ENCODE peak calls at places on chromosomes 7 and 10, in four cellular contexts. H is HEK293T, N is HepG2, G is K562. W is an unnamed sample.

GRCh38 chr7:76063525-76063924 is 15.6 kb downstream of the MDH2 start:
- DNase-seq in H (no peak), N (no peak), G (peak; percentile 65), W (no peak)

GRCh38 chr10:127017406-127018297 is 112.4 kb downstream of the DOCK1 start:
- DNase-seq in H (no peak), N (no peak), G (no peak), W (no peak)

GRCh38 chr10:88366772-88367171 is 216.3 kb downstream of the RNLS start:
- DNase-seq in H (no peak), N (no peak), G (no peak), W (no peak)

GRCh38 chr10:12448729-12449391 is 99.5 kb downstream of the CAMK1D start:
- DNase-seq in H (peak; percentile 25), N (no peak), G (no peak), W (no peak)

GRCh38 chr10:96850825-96851224 is 18.7 kb downstream of the LCOR start:
- DNase-seq in H (no peak), N (no peak), G (no peak), W (no peak)

GRCh38 chr10:103613616-103614015 is 120.1 kb downstream of the NEURL1 start:
- DNase-seq in H (no peak), N (no peak), G (no peak), W (no peak)

GRCh38 chr10:9895981-9896380 is 1121.7 kb upstream of the CELF2 start:
- DNase-seq in H (no peak), N (no peak), G (no peak), W (no peak)

GRCh38 chr10:99520040-99520803 is 12.5 kb upstream of the NKX2-3 start:
- DNase-seq in H (peak; percentile 81), N (no peak), G (no peak), W (no peak)

GRCh38 chr10:33772370-33773331 is 438.2 kb upstream of the NRP1 start:
- DNase-seq in H (no peak), N (no peak), G (no peak), W (no peak)

GRCh38 chr7:46559194-46559576 is 638.1 kb upstream of the IGFBP3 start:
- DNase-seq in H (no peak), N (no peak), G (no peak), W (no peak)

GRCh38 chr10:11351801-11352200 is 259.6 kb downstream of the USP6NL start:
- DNase-seq in H (no peak), N (no peak), G (no peak), W (no peak)

GRCh38 chr10:76411719-76412435 is 980.5 kb downstream of the LRMDA start:
- DNase-seq in H (no peak), N (no peak), G (no peak), W (no peak)

GRCh38 chr10:74024600-74024999 is 26.7 kb downstream of the VCL start:
- DNase-seq in H (no peak), N (no peak), G (no peak), W (no peak)

GRCh38 chr7:150903627-150904026 is 51.3 kb downstream of the AOC1 start:
- DNase-seq in H (no peak), N (no peak), G (peak; percentile 6), W (no peak)

GRCh38 chr10:114914545-114914944 is 23.4 kb upstream of the TRUB1 start:
- DNase-seq in H (no peak), N (no peak), G (no peak), W (no peak)

GRCh38 chr10:103534621-103535498 is 41.4 kb downstream of the NEURL1 start:
- DNase-seq in H (no peak), N (no peak), G (no peak), W (no peak)

GRCh38 chr10:124653811-124654651 is 90.1 kb downstream of the FAM53B start:
- DNase-seq in H (no peak), N (no peak), G (no peak), W (no peak)

GRCh38 chr7:148912758-148913541 is 28.9 kb upstream of the EZH2 start:
- DNase-seq in H (no peak), N (no peak), G (no peak), W (no peak)

GRCh38 chr10:49352323-49352722 is 43.6 kb downstream of the DRGX start:
- DNase-seq in H (no peak), N (no peak), G (no peak), W (no peak)

GRCh38 chr10:47346572-47347302 is 1.4 kb upstream of the RBP3 start:
- DNase-seq in H (no peak), N (no peak), G (no peak), W (no peak)

GRCh38 chr10:86311176-86311575 is 55.4 kb downstream of the GRID1 start:
- DNase-seq in H (no peak), N (no peak), G (peak; percentile 27), W (no peak)

GRCh38 chr10:23174974-23175512 is 17.1 kb upstream of the PTF1A start:
- DNase-seq in H (no peak), N (no peak), G (no peak), W (no peak)

GRCh38 chr7:86653919-86654659 is 10.4 kb downstream of the GRM3 start:
- DNase-seq in H (peak; percentile 14), N (no peak), G (no peak), W (peak; percentile 24)

GRCh38 chr10:89502556-89502955 is 32.8 kb downstream of the SLC16A12 start:
- DNase-seq in H (no peak), N (no peak), G (no peak), W (no peak)

GRCh38 chr7:138388673-138389491 is 71.2 kb upstream of the TRIM24 start:
- DNase-seq in H (no peak), N (peak; percentile 98), G (no peak), W (no peak)

GRCh38 chr10:45420453-45421192 is 46.6 kb downstream of the ALOX5 start:
- DNase-seq in H (no peak), N (no peak), G (peak; percentile 8), W (no peak)

GRCh38 chr7:4845740-4846142 is 16.1 kb downstream of the PAPOLB start:
- DNase-seq in H (no peak), N (no peak), G (peak; percentile 56), W (peak; percentile 79)

GRCh38 chr7:4840097-4840501 is 21.7 kb downstream of the PAPOLB start:
- DNase-seq in H (no peak), N (no peak), G (no peak), W (no peak)

GRCh38 chr7:4841836-4842235 is 20.0 kb downstream of the PAPOLB start:
- DNase-seq in H (no peak), N (no peak), G (no peak), W (no peak)

GRCh38 chr7:4841007-4841784 is 20.6 kb downstream of the PAPOLB start:
- DNase-seq in H (no peak), N (no peak), G (no peak), W (no peak)

GRCh38 chr7:4842302-4843064 is 19.3 kb downstream of the PAPOLB start:
- DNase-seq in H (no peak), N (peak; percentile 65), G (no peak), W (no peak)
- TF ChIP-seq ELF4 in H (no peak), N (no peak), G (no peak), W (no peak)

DNA sequence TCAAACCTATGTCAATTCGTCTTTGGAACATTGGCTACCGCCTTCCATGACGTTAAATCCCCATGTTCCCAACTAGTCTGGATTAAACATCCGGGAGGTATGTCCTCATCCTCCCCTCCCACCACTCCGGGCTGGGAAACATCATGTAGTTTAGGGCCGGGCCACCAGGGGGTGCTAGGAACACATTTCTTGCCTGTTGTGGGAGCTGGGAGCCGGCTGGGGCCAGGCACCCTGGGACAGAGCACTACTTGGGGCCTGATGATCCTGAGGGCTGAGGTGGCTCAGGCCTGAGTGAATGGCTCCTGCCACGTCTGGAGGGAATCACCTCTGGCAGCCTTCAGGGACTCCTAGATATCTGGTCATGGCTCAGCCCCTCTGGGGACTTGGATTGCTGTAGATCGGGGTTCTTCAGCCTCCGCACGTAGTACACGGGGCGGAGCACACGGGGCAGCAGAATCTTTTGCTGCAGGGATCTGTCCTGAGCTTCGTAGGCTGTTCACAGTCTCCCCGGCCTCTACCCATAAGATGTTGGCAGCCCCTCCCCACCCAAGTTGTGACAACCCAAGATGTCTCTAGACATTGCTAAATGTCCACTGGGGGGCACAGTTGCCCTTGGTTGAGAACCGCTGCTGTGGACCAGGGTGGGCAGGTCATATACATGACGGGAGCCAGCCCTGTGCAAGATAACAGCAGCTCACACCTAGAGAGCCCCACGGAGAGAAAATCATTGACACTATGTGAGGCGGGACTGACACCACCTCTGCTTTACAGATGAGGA is 141.2 kb upstream of the ZNF716 start:
- DNase-seq in H (peak; percentile 21), N (no peak), G (peak; percentile 40), W (peak; percentile 12)
- TF ChIP-seq ELF4 in H (no peak), N (no peak), G (no peak), W (no peak)

DNA sequence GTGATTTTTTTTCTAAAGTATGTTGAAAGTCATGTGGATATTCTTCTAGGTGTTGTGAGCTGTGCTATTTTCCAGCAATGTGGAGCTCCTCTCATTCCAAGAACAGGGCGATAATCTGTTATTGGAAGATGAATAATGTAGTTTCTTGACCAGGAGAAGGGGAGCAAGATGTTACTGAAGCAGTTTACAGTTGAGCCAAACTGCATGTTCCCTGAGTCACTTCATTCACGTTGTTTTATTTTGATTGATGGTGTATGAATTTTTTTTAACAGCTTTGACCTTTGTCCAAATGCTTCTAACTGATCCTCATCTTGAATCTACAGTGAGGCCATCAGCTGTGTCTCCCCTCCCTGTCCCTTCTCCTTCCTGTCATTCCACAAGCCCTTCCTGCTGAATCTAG is 277.1 kb upstream of the KLF6 start:
- DNase-seq in H (no peak), N (no peak), G (no peak), W (no peak)
- TF ChIP-seq ELF4 in H (no peak), N (no peak), G (no peak), W (no peak)

DNA sequence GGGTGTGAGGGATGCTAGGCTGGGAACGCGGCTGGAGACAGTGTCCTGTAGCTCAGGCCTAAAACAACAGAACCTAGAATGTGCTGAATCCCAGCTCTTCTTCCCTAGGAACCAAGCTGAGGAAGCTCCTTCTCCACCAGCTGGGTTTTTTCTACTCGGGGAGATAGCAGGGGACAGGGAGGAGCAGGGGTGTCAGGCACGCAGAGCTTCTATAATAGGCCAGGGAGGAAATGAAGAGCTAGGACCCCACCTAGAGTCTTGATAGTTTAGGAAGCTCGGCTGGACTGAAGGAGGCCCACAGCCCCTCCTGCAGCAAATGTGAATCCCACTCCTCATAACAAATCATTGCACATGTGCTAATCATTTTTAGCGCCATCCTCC is 24.0 kb upstream of the FAM180A start:
- DNase-seq in H (no peak), N (no peak), G (no peak), W (no peak)
- TF ChIP-seq ELF4 in H (no peak), N (no peak), G (no peak), W (no peak)

GRCh38 chr7:99314504-99314903 is 11.2 kb upstream of the ARPC1A start:
- DNase-seq in H (no peak), N (no peak), G (no peak), W (no peak)

GRCh38 chr7:99325597-99326407 is at the start of gene ARPC1A:
- DNase-seq in H (peak; percentile 99), N (peak; percentile 90), G (peak; percentile 100), W (peak; percentile 93)

GRCh38 chr7:99324559-99324958 is 1.1 kb upstream of the ARPC1A start:
- DNase-seq in H (no peak), N (no peak), G (no peak), W (no peak)

GRCh38 chr7:99324966-99325596 is 617 bp upstream of the ARPC1A start:
- DNase-seq in H (peak; percentile 32), N (no peak), G (no peak), W (no peak)

DNA sequence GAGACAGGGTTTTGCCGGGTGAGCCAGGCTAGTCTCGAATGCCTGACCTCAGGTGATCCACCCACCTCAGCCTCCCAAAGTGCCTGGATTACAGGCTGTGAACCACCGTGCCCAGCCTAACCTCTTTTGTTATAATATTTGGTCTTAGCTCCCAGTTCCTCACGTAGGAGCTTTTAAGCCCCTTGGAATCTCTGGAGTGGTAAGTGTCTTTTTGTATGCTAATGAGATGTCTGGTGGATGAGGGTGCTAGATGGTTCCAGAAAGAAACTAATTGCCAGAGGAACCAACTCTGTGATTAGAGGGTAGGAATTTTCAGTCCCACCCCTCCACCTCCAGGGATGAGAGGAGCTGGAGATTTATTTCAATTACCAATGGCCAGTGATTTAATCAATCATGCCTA is 5.3 kb upstream of the ARPC1A start:
- DNase-seq in H (no peak), N (no peak), G (no peak), W (no peak)
- TF ChIP-seq ELF4 in H (no peak), N (no peak), G (no peak), W (no peak)

W was measured in WTC11.